ENCODE peak calls at places on chromosomes 6 and 20, in four cellular contexts. C, A, J and U are unnamed samples.

GRCh38 chr20:37911838-37912273 is 8.9 kb downstream of the VSTM2L start:
- DNase-seq in J (no peak), C (no peak), A (no peak), U (no peak)

GRCh38 chr6:36235309-36235708 is 34.6 kb upstream of the PNPLA1 start:
- DNase-seq in A (no peak), J (no peak), C (no peak), U (no peak)

GRCh38 chr6:44224154-44224977 is 971 bp downstream of the SLC29A1 start:
- DNase-seq in J (no peak), A (no peak), C (no peak), U (no peak)

GRCh38 chr6:121247386-121247785 is 86.9 kb downstream of the TBC1D32 start:
- DNase-seq in A (no peak), C (no peak), J (no peak), U (no peak)

GRCh38 chr6:28922841-28923317 is 906 bp downstream of the TRIM27 start:
- DNase-seq in A (no peak), C (peak), J (peak), U (no peak)

GRCh38 chr20:23092409-23092756 is 6.3 kb upstream of the CD93 start:
- DNase-seq in J (no peak), A (no peak), C (no peak), U (no peak)

GRCh38 chr6:149701699-149702098 is 16.2 kb downstream of the LATS1 start:
- DNase-seq in A (no peak), J (no peak), C (no peak), U (no peak)

GRCh38 chr6:28953039-28953872 is 29.5 kb upstream of the TRIM27 start:
- DNase-seq in J (no peak), C (peak), A (peak), U (no peak)

GRCh38 chr6:159168536-159169192 is 536 bp upstream of the FNDC1 start:
- DNase-seq in J (peak), C (no peak), A (no peak), U (peak)

GRCh38 chr20:56995635-56996075 is 270.8 kb downstream of the BMP7 start:
- DNase-seq in J (no peak), C (no peak), A (no peak), U (no peak)

GRCh38 chr6:107235521-107235920 is 120.2 kb upstream of the BEND3 start:
- DNase-seq in C (no peak), J (no peak), A (no peak), U (no peak)

GRCh38 chr6:41396335-41396734 is 60.9 kb downstream of the NCR2 start:
- DNase-seq in A (no peak), C (no peak), J (no peak), U (no peak)

GRCh38 chr6:158161566-158162254 is 6.4 kb downstream of the SERAC1 start:
- DNase-seq in C (peak), A (no peak), J (no peak), U (no peak)

GRCh38 chr6:151241853-151242252 is 2.1 kb downstream of the AKAP12 start:
- DNase-seq in A (no peak), J (no peak), C (no peak), U (no peak)

GRCh38 chr6:148538251-148539190 is 195.9 kb downstream of the SASH1 start:
- DNase-seq in J (no peak), C (no peak), A (no peak), U (no peak)